ENCODE peak calls at places on chromosomes 12 and 14, in seven cellular contexts. M is IMR-90, G is H1, T is adrenal gland, Z is right lobe of liver, U is tibial artery, B is psoas muscle. E is an unnamed sample.

GRCh38 chr14:50333010-50333409 is 20.9 kb downstream of the DMAC2L start:
- DNase-seq in M (peak; percentile 86), G (no peak), T (peak; percentile 48), Z (no peak), U (peak; percentile 62), B (peak; percentile 37), E (no peak)

GRCh38 chr12:131230340-131231099 is 276.8 kb downstream of the ADGRD1 start:
- DNase-seq in M (no peak), G (no peak), T (peak; percentile 31), Z (peak; percentile 33), U (peak; percentile 37), B (no peak), E (peak; percentile 45)

GRCh38 chr12:790253-790563 is 37.8 kb downstream of the WNK1 start:
- DNase-seq in M (no peak), G (no peak), T (no peak), Z (no peak), U (no peak), B (no peak), E (no peak)

GRCh38 chr14:56118611-56119181 is 485 bp downstream of the PELI2 start:
- DNase-seq in M (no peak), G (no peak), T (peak; percentile 24), Z (peak; percentile 62), U (peak; percentile 31), B (peak; percentile 40), E (peak; percentile 94)

GRCh38 chr12:124497658-124498057 is 69.8 kb downstream of the NCOR2 start:
- DNase-seq in M (peak; percentile 96), G (no peak), T (peak; percentile 89), Z (no peak), U (peak; percentile 75), B (peak; percentile 82), E (no peak)

GRCh38 chr12:110917961-110918360 is 2.4 kb downstream of the MYL2 start:
- DNase-seq in M (no peak), G (no peak), T (no peak), Z (no peak), U (no peak), B (no peak), E (no peak)

GRCh38 chr12:107894589-107894988 is 120.1 kb downstream of the ASCL4 start:
- DNase-seq in M (no peak), G (no peak), T (no peak), Z (no peak), U (no peak), B (no peak), E (no peak)

GRCh38 chr14:22200977-22201605 is 387.9 kb downstream of the DAD1 start:
- DNase-seq in M (peak; percentile 82), G (no peak), T (no peak), Z (no peak), U (no peak), B (no peak), E (no peak)

GRCh38 chr14:80585506-80585835 is 356.1 kb downstream of the CEP128 start:
- DNase-seq in M (no peak), G (no peak), T (no peak), Z (no peak), U (no peak), B (no peak), E (no peak)

GRCh38 chr12:51307655-51308593 is 16.1 kb downstream of the BIN2 start:
- DNase-seq in M (peak; percentile 87), G (no peak), T (no peak), Z (no peak), U (no peak), B (no peak), E (no peak)

GRCh38 chr14:72104011-72104613 is 171.9 kb downstream of the RGS6 start:
- DNase-seq in M (no peak), G (peak; percentile 89), T (no peak), Z (no peak), U (no peak), B (no peak), E (no peak)

DNA sequence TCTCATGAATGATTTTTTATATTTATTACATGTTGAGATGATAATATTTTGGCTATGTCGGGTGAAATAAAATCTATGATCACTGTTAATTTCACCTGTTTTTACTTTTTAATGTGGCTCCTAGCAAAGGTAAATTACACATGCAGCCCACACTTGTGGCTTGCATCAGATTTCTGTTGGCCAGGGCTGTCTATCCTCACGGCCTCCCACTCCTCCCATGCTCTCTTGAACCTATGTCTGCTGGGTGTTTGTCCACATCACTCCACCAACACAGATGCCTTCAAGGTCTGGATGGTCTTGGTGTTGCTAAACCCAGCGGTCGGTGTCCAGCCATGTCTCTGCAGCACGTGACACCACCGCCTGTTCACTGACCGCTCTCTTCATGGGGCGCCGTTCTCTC is 339.4 kb upstream of the FKBP4 start:
- DNase-seq in M (no peak), G (no peak), T (no peak), Z (no peak), U (no peak), B (no peak), E (no peak)
- H3K27ac ChIP-seq in M (no peak overlapping the region), G (no peak overlapping the region), T (no peak overlapping the region), Z (no peak overlapping the region), U (no peak overlapping the region), B (no peak overlapping the region), E (no peak overlapping the region)

GRCh38 chr14:68908201-68908600 is 70.9 kb downstream of the ACTN1 start:
- DNase-seq in M (no peak), G (no peak), T (no peak), Z (no peak), U (no peak), B (no peak), E (no peak)
- H3K36me3 ChIP-seq in M (peaks cover 85% of the 10 kb centered on the region), G (peaks cover 64% of the 10 kb centered on the region), T (peaks cover 57% of the 10 kb centered on the region), Z (no peaks in the 10 kb centered on the region), U (peaks cover 73% of the 10 kb centered on the region), B (no peaks in the 10 kb centered on the region), E (no peaks in the 10 kb centered on the region)

GRCh38 chr12:121789233-121789781 is 4.2 kb downstream of the RHOF start:
- DNase-seq in M (no peak), G (no peak), T (no peak), Z (no peak), U (no peak), B (no peak), E (no peak)
- H3K4me1 ChIP-seq in M (peaks cover 5% of the 10 kb centered on the region), G (peaks cover 10% of the 10 kb centered on the region), T (peaks cover 23% of the 10 kb centered on the region), Z (peaks cover 20% of the 10 kb centered on the region), U (peaks cover 13% of the 10 kb centered on the region), B (peaks cover 19% of the 10 kb centered on the region), E (peaks cover 82% of the 10 kb centered on the region)

GRCh38 chr12:15851045-15851444 is 31.1 kb upstream of the STRAP start:
- DNase-seq in M (no peak), G (no peak), T (no peak), Z (no peak), U (no peak), B (no peak), E (no peak)

GRCh38 chr12:15851919-15852318 is 30.3 kb upstream of the STRAP start:
- DNase-seq in M (no peak), G (no peak), T (no peak), Z (no peak), U (no peak), B (no peak), E (no peak)

GRCh38 chr12:15842106-15842505 is 40.1 kb upstream of the STRAP start:
- DNase-seq in M (peak; percentile 98), G (no peak), T (no peak), Z (no peak), U (no peak), B (no peak), E (no peak)

GRCh38 chr12:15848606-15849005 is 33.6 kb upstream of the STRAP start:
- DNase-seq in M (no peak), G (no peak), T (no peak), Z (no peak), U (no peak), B (no peak), E (no peak)

DNA sequence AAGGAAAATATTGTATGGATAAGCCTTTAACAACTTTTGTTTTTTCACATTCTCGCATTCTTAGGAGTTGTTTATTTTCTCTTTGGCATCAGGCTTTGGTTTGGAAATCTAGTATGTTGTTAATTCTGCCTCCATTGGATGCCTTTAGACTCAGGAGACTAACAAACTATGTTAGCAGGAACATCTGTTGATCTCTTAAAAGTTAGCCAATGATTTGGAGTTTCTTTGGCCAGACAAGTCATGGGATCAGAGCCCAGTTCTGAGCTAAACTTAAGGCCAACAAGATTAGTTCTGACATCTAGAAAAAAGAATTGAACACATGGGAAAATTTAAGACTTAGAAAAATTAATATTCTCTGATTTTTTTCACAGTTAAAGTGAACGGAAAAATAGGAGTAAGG is 35.3 kb upstream of the STRAP start:
- DNase-seq in M (peak; percentile 69), G (no peak), T (no peak), Z (no peak), U (peak; percentile 29), B (no peak), E (no peak)
- H3K27ac ChIP-seq in M (no peak overlapping the region), G (no peak overlapping the region), T (no peak overlapping the region), Z (no peak overlapping the region), U (peak overlapping the region; percentile 44), B (no peak overlapping the region), E (no peak overlapping the region)

GRCh38 chr12:105189293-105189692 is 46.7 kb downstream of the APPL2 start:
- DNase-seq in M (no peak), G (no peak), T (no peak), Z (no peak), U (no peak), B (no peak), E (no peak)
- H3K36me3 ChIP-seq in M (peaks cover 60% of the 10 kb centered on the region), G (peaks cover 37% of the 10 kb centered on the region), T (peaks cover 92% of the 10 kb centered on the region), Z (no peaks in the 10 kb centered on the region), U (peaks cover 88% of the 10 kb centered on the region), B (peaks cover 10% of the 10 kb centered on the region), E (peaks cover 6% of the 10 kb centered on the region)

GRCh38 chr14:102279282-102279681 is 25.7 kb downstream of the MOK start:
- DNase-seq in M (no peak), G (no peak), T (no peak), Z (no peak), U (no peak), B (no peak), E (no peak)
- H3K4me1 ChIP-seq in M (peaks cover 12% of the 10 kb centered on the region), G (no peaks in the 10 kb centered on the region), T (no peaks in the 10 kb centered on the region), Z (no peaks in the 10 kb centered on the region), U (no peaks in the 10 kb centered on the region), B (peaks cover 9% of the 10 kb centered on the region), E (no peaks in the 10 kb centered on the region)

GRCh38 chr12:22529281-22530060 is 14.9 kb downstream of the C2CD5 start:
- DNase-seq in M (peak; percentile 63), G (no peak), T (no peak), Z (no peak), U (no peak), B (no peak), E (no peak)
- H3K27ac ChIP-seq in M (peak overlapping the region; percentile 69), G (no peak overlapping the region), T (no peak overlapping the region), Z (no peak overlapping the region), U (no peak overlapping the region), B (no peak overlapping the region), E (no peak overlapping the region)

E was measured in left lung.